ENCODE peak calls at places on chromosomes 5 and 9, in four cellular contexts. One of them, this sample, is unnamed.

GRCh38 chr9:15115041-15115440 is 192.0 kb downstream of the TTC39B start:
- DNase-seq in fibroblast of lung: no peak
- DNase-seq in mammary epithelial cell: no peak
- DNase-seq in uterus: no peak
- DNase-seq in this sample: no peak

GRCh38 chr5:37570597-37570996 is 191.5 kb downstream of the WDR70 start:
- DNase-seq in uterus: no peak
- DNase-seq in mammary epithelial cell: no peak
- DNase-seq in fibroblast of lung: no peak
- DNase-seq in this sample: no peak

GRCh38 chr5:17438027-17438426 is 60.0 kb upstream of the TAF11L2 start:
- DNase-seq in uterus: no peak
- DNase-seq in mammary epithelial cell: no peak
- DNase-seq in fibroblast of lung: no peak
- DNase-seq in this sample: no peak

GRCh38 chr9:73166453-73166852 is 14.8 kb downstream of the ANXA1 start:
- DNase-seq in mammary epithelial cell: no peak
- DNase-seq in fibroblast of lung: no peak
- DNase-seq in uterus: no peak
- DNase-seq in this sample: no peak

GRCh38 chr9:7055201-7055903 is 297.6 kb downstream of the KDM4C start:
- DNase-seq in fibroblast of lung: no peak
- DNase-seq in mammary epithelial cell: no peak
- DNase-seq in uterus: no peak
- DNase-seq in this sample: no peak

GRCh38 chr5:160442824-160443431 is 21.3 kb downstream of the PTTG1 start:
- DNase-seq in fibroblast of lung: no peak
- DNase-seq in uterus: no peak
- DNase-seq in mammary epithelial cell: peak; percentile 32
- DNase-seq in this sample: no peak

GRCh38 chr9:110303136-110303535 is 34.5 kb downstream of the TXNDC8 start:
- DNase-seq in uterus: no peak
- DNase-seq in mammary epithelial cell: no peak
- DNase-seq in fibroblast of lung: peak; percentile 86
- DNase-seq in this sample: no peak

GRCh38 chr9:114155967-114156294 is 594 bp downstream of the COL27A1 start:
- DNase-seq in mammary epithelial cell: no peak
- DNase-seq in fibroblast of lung: no peak
- DNase-seq in uterus: no peak
- DNase-seq in this sample: peak; percentile 68

GRCh38 chr9:10434412-10434811 is 178.4 kb downstream of the PTPRD start:
- DNase-seq in uterus: no peak
- DNase-seq in mammary epithelial cell: no peak
- DNase-seq in fibroblast of lung: no peak
- DNase-seq in this sample: no peak

GRCh38 chr9:111037744-111038335 is 430 bp downstream of the LPAR1 start:
- DNase-seq in fibroblast of lung: peak; percentile 31
- DNase-seq in uterus: peak; percentile 43
- DNase-seq in mammary epithelial cell: peak; percentile 48
- DNase-seq in this sample: peak; percentile 39

GRCh38 chr5:38660194-38660668 is 103.8 kb upstream of the LIFR start:
- DNase-seq in uterus: no peak
- DNase-seq in fibroblast of lung: no peak
- DNase-seq in mammary epithelial cell: no peak
- DNase-seq in this sample: no peak

GRCh38 chr5:83133797-83134196 is 56.5 kb downstream of the XRCC4 start:
- DNase-seq in fibroblast of lung: no peak
- DNase-seq in mammary epithelial cell: no peak
- DNase-seq in uterus: no peak
- DNase-seq in this sample: no peak

GRCh38 chr5:134005415-134006118 is 792 bp upstream of the VDAC1 start:
- DNase-seq in fibroblast of lung: peak; percentile 25
- DNase-seq in uterus: peak; percentile 42
- DNase-seq in mammary epithelial cell: no peak
- DNase-seq in this sample: peak; percentile 72

GRCh38 chr9:38016375-38017120 is 52.5 kb downstream of the SHB start:
- DNase-seq in mammary epithelial cell: peak; percentile 35
- DNase-seq in fibroblast of lung: no peak
- DNase-seq in uterus: peak; percentile 32
- DNase-seq in this sample: no peak

GRCh38 chr5:32474201-32474854 is 29.8 kb upstream of the ZFR start:
- DNase-seq in fibroblast of lung: no peak
- DNase-seq in mammary epithelial cell: no peak
- DNase-seq in uterus: no peak
- DNase-seq in this sample: no peak

GRCh38 chr5:107032629-107033028 is 638.1 kb downstream of the EFNA5 start:
- DNase-seq in mammary epithelial cell: no peak
- DNase-seq in fibroblast of lung: no peak
- DNase-seq in uterus: no peak
- DNase-seq in this sample: no peak

GRCh38 chr5:33275921-33276705 is 164.7 kb upstream of the TARS1 start:
- DNase-seq in uterus: no peak
- DNase-seq in fibroblast of lung: no peak
- DNase-seq in mammary epithelial cell: no peak
- DNase-seq in this sample: no peak

GRCh38 chr9:97412628-97413382 is 909 bp downstream of the TDRD7 start:
- DNase-seq in mammary epithelial cell: peak; percentile 28
- DNase-seq in fibroblast of lung: peak; percentile 4
- DNase-seq in uterus: no peak
- DNase-seq in this sample: no peak

GRCh38 chr9:123365881-123366528 is 10.0 kb downstream of the CRB2 start:
- DNase-seq in mammary epithelial cell: no peak
- DNase-seq in fibroblast of lung: no peak
- DNase-seq in uterus: no peak
- DNase-seq in this sample: no peak

GRCh38 chr9:133139246-133140173 is 18.5 kb upstream of the RALGDS start:
- DNase-seq in fibroblast of lung: no peak
- DNase-seq in mammary epithelial cell: no peak
- DNase-seq in uterus: no peak
- DNase-seq in this sample: no peak

GRCh38 chr5:73789851-73790281 is 163.9 kb downstream of the ARHGEF28 start:
- DNase-seq in mammary epithelial cell: no peak
- DNase-seq in uterus: no peak
- DNase-seq in fibroblast of lung: peak; percentile 55
- DNase-seq in this sample: no peak

GRCh38 chr5:117332341-117332740 is 757.7 kb upstream of the SEMA6A start:
- DNase-seq in mammary epithelial cell: no peak
- DNase-seq in uterus: no peak
- DNase-seq in fibroblast of lung: no peak
- DNase-seq in this sample: no peak

GRCh38 chr9:27866741-27867140 is 293.5 kb upstream of the C9orf72 start:
- DNase-seq in fibroblast of lung: no peak
- DNase-seq in mammary epithelial cell: no peak
- DNase-seq in uterus: no peak
- DNase-seq in this sample: no peak

GRCh38 chr5:131246515-131246914 is 17.3 kb upstream of the CDC42SE2 start:
- DNase-seq in mammary epithelial cell: no peak
- DNase-seq in uterus: no peak
- DNase-seq in fibroblast of lung: no peak
- DNase-seq in this sample: no peak

GRCh38 chr9:135167839-135168378 is 80.4 kb downstream of the OLFM1 start:
- DNase-seq in uterus: no peak
- DNase-seq in fibroblast of lung: no peak
- DNase-seq in mammary epithelial cell: no peak
- DNase-seq in this sample: no peak

GRCh38 chr5:178381921-178382688 is 149.5 kb upstream of the PHYKPL start:
- DNase-seq in mammary epithelial cell: no peak
- DNase-seq in fibroblast of lung: no peak
- DNase-seq in uterus: no peak
- DNase-seq in this sample: no peak

GRCh38 chr5:133854554-133854953 is 113.9 kb downstream of the C5orf15 start:
- DNase-seq in uterus: no peak
- DNase-seq in fibroblast of lung: no peak
- DNase-seq in mammary epithelial cell: no peak
- DNase-seq in this sample: no peak

GRCh38 chr5:119301947-119302346 is 53.9 kb upstream of the TNFAIP8 start:
- DNase-seq in mammary epithelial cell: no peak
- DNase-seq in uterus: no peak
- DNase-seq in fibroblast of lung: peak; percentile 39
- DNase-seq in this sample: no peak

GRCh38 chr5:7361593-7361992 is 34.3 kb upstream of the ADCY2 start:
- DNase-seq in fibroblast of lung: no peak
- DNase-seq in mammary epithelial cell: no peak
- DNase-seq in uterus: no peak
- DNase-seq in this sample: no peak

GRCh38 chr5:75824323-75824722 is 107.1 kb upstream of the POC5 start:
- DNase-seq in uterus: no peak
- DNase-seq in mammary epithelial cell: no peak
- DNase-seq in fibroblast of lung: no peak
- DNase-seq in this sample: no peak

GRCh38 chr5:2744485-2744884 is 7.0 kb downstream of the IRX2 start:
- DNase-seq in uterus: no peak
- DNase-seq in fibroblast of lung: no peak
- DNase-seq in mammary epithelial cell: no peak
- DNase-seq in this sample: no peak

GRCh38 chr9:95048225-95049087 is 269.1 kb downstream of the FANCC start:
- DNase-seq in fibroblast of lung: peak; percentile 36
- DNase-seq in uterus: peak; percentile 66
- DNase-seq in mammary epithelial cell: peak; percentile 83
- DNase-seq in this sample: peak; percentile 43

GRCh38 chr5:159975462-159976019 is 33.4 kb upstream of the TTC1 start:
- DNase-seq in uterus: no peak
- DNase-seq in fibroblast of lung: peak; percentile 90
- DNase-seq in mammary epithelial cell: peak; percentile 73
- DNase-seq in this sample: no peak

GRCh38 chr9:97983524-97984187 is 515 bp downstream of the ANP32B start:
- DNase-seq in mammary epithelial cell: peak; percentile 51
- DNase-seq in fibroblast of lung: peak; percentile 28
- DNase-seq in uterus: peak; percentile 54
- DNase-seq in this sample: peak; percentile 61

DNA sequence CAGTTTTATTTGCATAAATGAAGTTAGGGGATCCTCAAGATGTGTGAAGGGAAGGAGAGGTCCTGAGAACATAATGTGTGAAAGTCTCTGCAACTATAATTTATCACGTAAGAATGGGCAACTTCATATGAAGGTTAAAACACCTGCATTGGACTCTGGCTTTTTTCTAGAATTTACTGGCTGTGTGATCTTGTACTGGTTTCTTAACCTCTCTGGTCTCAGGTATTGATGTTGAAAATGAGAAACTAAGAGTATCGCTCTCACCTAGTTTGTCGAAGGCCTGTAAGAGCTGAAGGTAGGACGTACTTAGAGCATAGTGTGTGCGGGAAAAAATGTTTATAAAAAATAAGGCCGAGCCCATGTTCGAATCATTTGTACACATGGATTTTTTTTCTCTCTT is 280.5 kb downstream of the ICE1 start:
- DNase-seq in mammary epithelial cell: no peak
- DNase-seq in fibroblast of lung: no peak
- DNase-seq in uterus: no peak
- DNase-seq in this sample: no peak
- H3K4me1 ChIP-seq in mammary epithelial cell: no peaks in the 10 kb centered on the region
- H3K4me1 ChIP-seq in fibroblast of lung: no peaks in the 10 kb centered on the region
- H3K4me1 ChIP-seq in uterus: no peaks in the 10 kb centered on the region
- H3K4me1 ChIP-seq in this sample: no peaks in the 10 kb centered on the region

DNA sequence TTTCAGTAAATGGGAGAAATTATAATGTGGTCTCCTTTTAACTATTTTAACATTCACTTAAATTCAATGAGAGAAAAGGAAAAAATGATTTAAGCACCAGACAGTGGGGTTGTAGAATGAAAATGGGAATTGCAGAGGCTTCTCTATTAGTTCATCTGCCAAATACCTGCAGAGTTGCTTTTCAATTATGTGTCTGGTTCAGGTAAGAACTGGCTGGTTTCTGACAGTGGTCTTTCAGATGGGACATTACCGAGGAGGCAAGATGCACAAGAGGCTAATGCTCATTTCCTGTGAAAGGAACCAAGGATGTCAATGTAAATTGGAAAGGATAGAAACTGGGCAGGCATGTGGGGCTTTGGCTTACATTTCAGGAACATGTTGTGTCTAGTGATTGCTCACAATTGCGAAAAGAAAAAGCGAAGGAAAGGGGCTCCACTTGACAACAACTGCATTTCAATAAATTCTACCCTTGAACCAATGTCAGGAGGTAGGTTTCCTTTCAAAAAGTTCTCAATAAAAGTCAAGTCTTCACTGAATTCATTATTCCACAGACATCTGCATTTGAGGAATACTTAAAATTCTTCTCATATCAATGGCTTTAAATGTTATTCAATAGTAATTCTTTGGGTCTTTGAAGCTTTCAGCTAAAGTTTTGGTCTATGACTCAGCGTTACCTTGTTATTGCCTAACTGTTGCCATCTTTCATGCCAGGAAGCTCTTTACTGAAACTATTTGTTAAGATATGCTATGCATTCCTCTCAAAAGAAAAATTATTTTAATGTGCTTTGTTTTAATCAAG is 170.3 kb downstream of the NNT start:
- DNase-seq in mammary epithelial cell: peak; percentile 74
- DNase-seq in fibroblast of lung: peak; percentile 64
- DNase-seq in uterus: no peak
- DNase-seq in this sample: no peak
- H3K27ac ChIP-seq in mammary epithelial cell: peak overlapping the region; percentile 85
- H3K27ac ChIP-seq in fibroblast of lung: peak overlapping the region; percentile 40
- H3K27ac ChIP-seq in uterus: no peak overlapping the region
- H3K27ac ChIP-seq in this sample: no peak overlapping the region

DNA sequence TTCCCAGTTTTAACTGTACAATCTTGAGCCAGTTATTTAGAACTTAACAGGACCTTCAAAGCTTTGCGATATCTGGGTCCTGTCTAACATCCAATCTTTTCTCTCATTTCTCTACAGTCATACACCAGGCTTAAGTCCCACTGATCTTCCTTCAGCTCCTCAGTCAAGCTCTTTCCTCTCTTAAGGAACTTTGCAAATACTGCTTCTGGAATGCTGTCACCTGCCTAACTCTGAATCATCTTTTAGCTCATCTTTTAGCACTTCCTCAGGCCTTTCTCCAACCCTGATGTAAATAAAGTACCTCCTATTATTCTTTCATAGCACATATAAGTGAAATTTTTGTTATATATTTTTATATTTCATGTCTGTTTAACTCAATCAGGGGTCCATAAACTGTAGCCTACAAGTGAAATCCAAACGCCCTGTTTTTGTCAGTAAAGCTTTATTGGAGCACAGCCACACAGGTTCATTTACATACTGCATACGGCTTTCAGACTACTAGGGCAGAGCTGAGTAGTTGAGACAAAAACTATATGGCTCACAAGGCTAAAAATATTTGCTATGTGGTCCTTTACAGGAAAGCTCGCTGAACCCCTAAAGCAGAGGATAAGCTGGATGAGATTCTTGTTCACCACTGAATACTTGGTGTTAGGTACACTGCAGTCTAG is 63.5 kb downstream of the MEF2C start:
- DNase-seq in mammary epithelial cell: no peak
- DNase-seq in fibroblast of lung: no peak
- DNase-seq in uterus: no peak
- DNase-seq in this sample: no peak
- H3K4me1 ChIP-seq in mammary epithelial cell: no peaks in the 10 kb centered on the region
- H3K4me1 ChIP-seq in fibroblast of lung: no peaks in the 10 kb centered on the region
- H3K4me1 ChIP-seq in uterus: no peaks in the 10 kb centered on the region
- H3K4me1 ChIP-seq in this sample: no peaks in the 10 kb centered on the region

DNA sequence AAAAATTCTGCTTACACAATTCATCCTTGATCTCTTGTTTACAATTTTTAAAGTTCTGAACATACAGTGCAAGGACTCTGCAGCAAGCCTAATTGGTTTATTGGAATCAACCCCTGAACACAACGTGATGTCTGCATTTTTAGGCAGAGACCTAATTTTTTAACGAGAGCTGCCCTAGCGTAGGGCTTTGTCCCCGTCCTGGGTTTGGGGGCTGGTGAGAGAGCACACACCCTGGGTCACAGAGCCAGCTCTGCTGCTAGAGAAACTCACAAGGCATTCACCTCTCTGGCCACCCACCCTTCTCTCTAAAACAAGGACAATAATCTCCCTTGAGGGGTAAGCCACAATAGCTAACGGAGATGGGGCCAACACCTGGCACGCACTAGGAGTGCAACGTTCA is 28.2 kb downstream of the SH3PXD2B start:
- DNase-seq in mammary epithelial cell: no peak
- DNase-seq in fibroblast of lung: peak; percentile 71
- DNase-seq in uterus: no peak
- DNase-seq in this sample: no peak
- H3K27ac ChIP-seq in mammary epithelial cell: no peak overlapping the region
- H3K27ac ChIP-seq in fibroblast of lung: no peak overlapping the region
- H3K27ac ChIP-seq in uterus: peak overlapping the region; percentile 95
- H3K27ac ChIP-seq in this sample: peak overlapping the region; percentile 89